ENCODE peak calls at places on chromosome 5, in seven cellular contexts. V is stromal cell of bone marrow, Y is mammary epithelial cell, N is IMR-90, A is left ventricle myocardium inferior, C is RKO, L is psoas muscle. B is an unnamed sample.

GRCh38 chr5:438481-438981 is 4.4 kb upstream of the EXOC3 start:
- DNase-seq in V (no peak), Y (no peak), N (no peak), A (no peak), C (no peak), L (no peak), B (no peak)

GRCh38 chr5:175663191-175664184 is 5.6 kb downstream of the HRH2 start:
- DNase-seq in V (no peak), Y (no peak), N (no peak), A (peak; percentile 80), C (no peak), L (no peak), B (no peak)

GRCh38 chr5:170302729-170303501 is 5.3 kb upstream of the LCP2 start:
- DNase-seq in V (no peak), Y (no peak), N (no peak), A (peak; percentile 63), C (no peak), L (peak; percentile 62), B (no peak)

GRCh38 chr5:168286386-168286785 is 5.1 kb upstream of the WWC1 start:
- DNase-seq in V (no peak), Y (no peak), N (no peak), A (no peak), C (no peak), L (no peak), B (no peak)

GRCh38 chr5:68148096-68148495 is 67.5 kb upstream of the PIK3R1 start:
- DNase-seq in V (no peak), Y (no peak), N (no peak), A (no peak), C (no peak), L (no peak), B (no peak)

GRCh38 chr5:43773032-43773830 is 170.3 kb downstream of the NNT start:
- DNase-seq in V (no peak), Y (peak; percentile 74), N (peak; percentile 67), A (no peak), C (no peak), L (no peak), B (no peak)

GRCh38 chr5:111347021-111347420 is 122.8 kb downstream of the CAMK4 start:
- DNase-seq in V (no peak), Y (peak; percentile 50), N (no peak), A (no peak), C (no peak), L (no peak), B (no peak)

GRCh38 chr5:132267931-132268501 is 10.5 kb downstream of the PDLIM4 start:
- DNase-seq in V (no peak), Y (no peak), N (no peak), A (no peak), C (no peak), L (no peak), B (no peak)

GRCh38 chr5:53321721-53322120 is 158.7 kb upstream of the FST start:
- DNase-seq in V (no peak), Y (no peak), N (no peak), A (no peak), C (no peak), L (no peak), B (no peak)

GRCh38 chr5:39353714-39354399 is 10.4 kb downstream of the C9 start:
- DNase-seq in V (no peak), Y (peak; percentile 58), N (no peak), A (no peak), C (no peak), L (no peak), B (no peak)

GRCh38 chr5:136042156-136042555 is 13.4 kb downstream of the TGFBI start:
- DNase-seq in V (no peak), Y (no peak), N (no peak), A (no peak), C (no peak), L (no peak), B (no peak)

GRCh38 chr5:123147741-123148140 is 58.7 kb downstream of the PRDM6 start:
- DNase-seq in V (no peak), Y (no peak), N (no peak), A (no peak), C (no peak), L (no peak), B (no peak)

GRCh38 chr5:111072949-111073682 is 1.6 kb downstream of the TSLP start:
- DNase-seq in V (peak; percentile 5), Y (peak; percentile 41), N (peak; percentile 28), A (peak; percentile 71), C (peak; percentile 63), L (peak; percentile 68), B (peak; percentile 18)

GRCh38 chr5:100758780-100759179 is 144.3 kb downstream of the ST8SIA4 start:
- DNase-seq in V (no peak), Y (no peak), N (no peak), A (no peak), C (no peak), L (no peak), B (no peak)

GRCh38 chr5:55568629-55569512 is 34.1 kb upstream of the PLPP1 start:
- DNase-seq in V (peak; percentile 67), Y (no peak), N (no peak), A (no peak), C (no peak), L (no peak), B (no peak)

GRCh38 chr5:133820516-133820915 is 147.9 kb downstream of the C5orf15 start:
- DNase-seq in V (no peak), Y (no peak), N (no peak), A (no peak), C (no peak), L (no peak), B (no peak)

GRCh38 chr5:134125195-134126015 is 10.9 kb downstream of the TCF7 start:
- DNase-seq in V (peak; percentile 95), Y (peak; percentile 83), N (peak; percentile 96), A (peak; percentile 41), C (peak; percentile 68), L (peak; percentile 64), B (no peak)

GRCh38 chr5:38426493-38426892 is 130.0 kb downstream of the LIFR start:
- DNase-seq in V (no peak), Y (peak; percentile 37), N (peak; percentile 58), A (no peak), C (no peak), L (no peak), B (no peak)

GRCh38 chr5:26669523-26669922 is 368.9 kb downstream of the CDH9 start:
- DNase-seq in V (no peak), Y (no peak), N (no peak), A (no peak), C (no peak), L (no peak), B (peak; percentile 19)

GRCh38 chr5:53429706-53430105 is 50.7 kb upstream of the FST start:
- DNase-seq in V (no peak), Y (no peak), N (peak; percentile 84), A (no peak), C (no peak), L (no peak), B (no peak)

GRCh38 chr5:135553688-135554462 is 18.1 kb upstream of the NEUROG1 start:
- DNase-seq in V (no peak), Y (peak; percentile 49), N (peak; percentile 7), A (no peak), C (peak; percentile 34), L (no peak), B (peak; percentile 63)

GRCh38 chr5:142862585-142862984 is 92.4 kb downstream of the ARHGAP26 start:
- DNase-seq in V (no peak), Y (no peak), N (no peak), A (no peak), C (no peak), L (no peak), B (no peak)

GRCh38 chr5:65451436-65451835 is 30.3 kb downstream of the ADAMTS6 start:
- DNase-seq in V (no peak), Y (no peak), N (no peak), A (no peak), C (no peak), L (no peak), B (no peak)

GRCh38 chr5:56350595-56351170 is 117.6 kb upstream of the ANKRD55 start:
- DNase-seq in V (peak; percentile 73), Y (peak; percentile 94), N (peak; percentile 96), A (peak; percentile 69), C (peak; percentile 74), L (peak; percentile 76), B (no peak)

GRCh38 chr5:174204914-174205313 is 159.4 kb downstream of the NSG2 start:
- DNase-seq in V (no peak), Y (peak; percentile 1), N (no peak), A (no peak), C (no peak), L (no peak), B (no peak)

GRCh38 chr5:157464518-157465171 is 4.6 kb downstream of the NIPAL4 start:
- DNase-seq in V (peak; percentile 87), Y (peak; percentile 96), N (peak; percentile 90), A (no peak), C (peak; percentile 69), L (peak; percentile 47), B (no peak)

GRCh38 chr5:157215826-157216167 is 35.2 kb downstream of the ITK start:
- DNase-seq in V (no peak), Y (no peak), N (no peak), A (no peak), C (peak; percentile 77), L (no peak), B (no peak)

GRCh38 chr5:135127604-135128240 is 93.7 kb upstream of the PITX1 start:
- DNase-seq in V (peak; percentile 82), Y (peak; percentile 80), N (peak; percentile 93), A (no peak), C (peak; percentile 56), L (no peak), B (no peak)

GRCh38 chr5:59187772-59188347 is 605.0 kb downstream of the RAB3C start:
- DNase-seq in V (no peak), Y (no peak), N (peak; percentile 72), A (no peak), C (peak; percentile 44), L (no peak), B (no peak)

GRCh38 chr5:176440932-176441706 is 7.1 kb upstream of the FAF2 start:
- DNase-seq in V (no peak), Y (no peak), N (peak; percentile 26), A (no peak), C (no peak), L (no peak), B (peak; percentile 52)

GRCh38 chr5:132489871-132490483 is 596 bp downstream of the IRF1 start:
- DNase-seq in V (no peak), Y (no peak), N (peak; percentile 43), A (peak; percentile 66), C (peak; percentile 50), L (peak; percentile 64), B (peak; percentile 15)

GRCh38 chr5:157172408-157172807 is 6.3 kb upstream of the GARIN3 start:
- DNase-seq in V (no peak), Y (peak; percentile 17), N (no peak), A (no peak), C (no peak), L (no peak), B (no peak)

GRCh38 chr5:137195483-137195882 is 303.6 kb downstream of the SPOCK1 start:
- DNase-seq in V (no peak), Y (peak; percentile 69), N (no peak), A (no peak), C (no peak), L (no peak), B (no peak)

GRCh38 chr5:150640311-150641005 is at the start of gene SYNPO:
- DNase-seq in V (peak; percentile 96), Y (peak; percentile 97), N (peak; percentile 98), A (peak; percentile 76), C (peak; percentile 65), L (peak; percentile 81), B (peak; percentile 58)